ENCODE peak calls at places on chromosomes 6 and 20, in six cellular contexts. C is NCI-H146, Y is AG10803, F is heart right ventricle, Q is neural crest cell, D is RPMI7951. B is an unnamed sample.

GRCh38 chr6:40509716-40510260 is 77.4 kb downstream of the LRFN2 start:
- DNase-seq in Q (no peak), D (no peak), F (no peak), Y (no peak), C (no peak), B (no peak)

GRCh38 chr6:161137320-161137719 is 136.5 kb downstream of the AGPAT4 start:
- DNase-seq in F (no peak), D (no peak), Y (no peak), Q (no peak), C (no peak), B (no peak)

GRCh38 chr6:132734694-132735236 is 20.9 kb upstream of the VNN1 start:
- DNase-seq in Y (peak), Q (no peak), F (no peak), D (peak), C (peak), B (peak)

GRCh38 chr6:170282512-170283158 is 8.2 kb downstream of the DLL1 start:
- DNase-seq in D (no peak), Q (no peak), Y (no peak), C (no peak), F (no peak), B (no peak)

GRCh38 chr6:9514146-9514545 is 900.7 kb downstream of the TFAP2A start:
- DNase-seq in Q (no peak), Y (no peak), F (no peak), D (no peak), C (no peak), B (no peak)

GRCh38 chr6:142476446-142476845 is 174.6 kb downstream of the ADGRG6 start:
- DNase-seq in Q (no peak), F (peak), C (no peak), Y (no peak), D (no peak), B (no peak)

GRCh38 chr6:66662196-66662595 is 955.2 kb upstream of the EYS start:
- DNase-seq in C (no peak), F (no peak), Y (no peak), Q (no peak), D (peak), B (no peak)

GRCh38 chr20:60453847-60454246 is 495.6 kb downstream of the CDH26 start:
- DNase-seq in F (no peak), Y (no peak), D (no peak), C (peak), Q (no peak), B (no peak)

GRCh38 chr20:10519361-10520048 is 84.4 kb downstream of the SLX4IP start:
- DNase-seq in Q (no peak), Y (peak), D (peak), F (no peak), C (no peak), B (peak)

B was measured in dermis microvascular lymphatic vessel endothelial cell.